ENCODE peak calls at places on chromosomes 11 and 22, in ten cellular contexts. R is ovary, V is neural progenitor cell, C is breast epithelium, D is psoas muscle, M is astrocyte, T is Peyer's patch, Q is sigmoid colon, P is tibial nerve, G is pancreas. L is an unnamed sample.
A peak's percentile ranks its signal among the peaks of the same experiment; 100 is the strongest.

GRCh38 chr22:42022162-42022847 is 23.7 kb downstream of the WBP2NL start:
- DNase-seq in R (no peak), V (no peak), C (no peak), D (no peak), M (no peak), T (no peak), Q (no peak), P (no peak), G (no peak), L (no peak)

GRCh38 chr22:39428597-39429071 is 28.2 kb upstream of the MGAT3 start:
- DNase-seq in R (no peak), V (peak; percentile 85), C (no peak), D (no peak), M (no peak), T (no peak), Q (no peak), P (no peak), G (no peak), L (no peak)

GRCh38 chr11:6315811-6316425 is 4.4 kb downstream of the CAVIN3 start:
- DNase-seq in R (peak; percentile 67), V (peak; percentile 90), C (peak; percentile 25), D (peak; percentile 72), M (peak; percentile 30), T (peak; percentile 62), Q (peak; percentile 83), P (peak; percentile 35), G (peak; percentile 76), L (peak; percentile 53)

GRCh38 chr11:13972958-13973357 is 10.4 kb downstream of the SPON1 start:
- DNase-seq in R (no peak), V (no peak), C (no peak), D (no peak), M (no peak), T (no peak), Q (no peak), P (no peak), G (no peak), L (no peak)

GRCh38 chr11:27420217-27420616 is 52.4 kb downstream of the LGR4 start:
- DNase-seq in R (no peak), V (no peak), C (no peak), D (no peak), M (no peak), T (no peak), Q (no peak), P (no peak), G (no peak), L (no peak)

GRCh38 chr11:15258433-15259350 is 144.0 kb downstream of the INSC start:
- DNase-seq in R (no peak), V (peak; percentile 37), C (no peak), D (no peak), M (peak; percentile 33), T (no peak), Q (no peak), P (no peak), G (no peak), L (no peak)

GRCh38 chr11:45959851-45960250 is 37.4 kb downstream of the LARGE2 start:
- DNase-seq in R (no peak), V (no peak), C (no peak), D (no peak), M (peak; percentile 80), T (no peak), Q (no peak), P (no peak), G (no peak), L (no peak)

GRCh38 chr11:100680070-100680469 is 7.0 kb upstream of the ARHGAP42 start:
- DNase-seq in R (no peak), V (no peak), C (no peak), D (no peak), M (no peak), T (no peak), Q (no peak), P (no peak), G (no peak), L (no peak)

GRCh38 chr11:121450424-121450823 is 1.7 kb upstream of the SORL1 start:
- DNase-seq in R (no peak), V (no peak), C (no peak), D (no peak), M (no peak), T (no peak), Q (no peak), P (no peak), G (no peak), L (no peak)

GRCh38 chr11:36130401-36130800 is 158.8 kb downstream of the COMMD9 start:
- DNase-seq in R (no peak), V (no peak), C (no peak), D (no peak), M (no peak), T (no peak), Q (no peak), P (no peak), G (no peak), L (no peak)

GRCh38 chr11:65133724-65134123 is 595 bp downstream of the SYVN1 start:
- DNase-seq in R (peak; percentile 70), V (no peak), C (no peak), D (peak; percentile 84), M (no peak), T (peak; percentile 50), Q (peak; percentile 76), P (no peak), G (no peak), L (no peak)

GRCh38 chr22:40462195-40462988 is 92.0 kb downstream of the SGSM3 start:
- DNase-seq in R (no peak), V (no peak), C (no peak), D (no peak), M (no peak), T (peak; percentile 60), Q (no peak), P (no peak), G (no peak), L (no peak)

GRCh38 chr22:19361501-19362103 is 69.9 kb downstream of the HIRA start:
- DNase-seq in R (no peak), V (no peak), C (no peak), D (no peak), M (no peak), T (peak; percentile 74), Q (no peak), P (no peak), G (no peak), L (no peak)

DNA sequence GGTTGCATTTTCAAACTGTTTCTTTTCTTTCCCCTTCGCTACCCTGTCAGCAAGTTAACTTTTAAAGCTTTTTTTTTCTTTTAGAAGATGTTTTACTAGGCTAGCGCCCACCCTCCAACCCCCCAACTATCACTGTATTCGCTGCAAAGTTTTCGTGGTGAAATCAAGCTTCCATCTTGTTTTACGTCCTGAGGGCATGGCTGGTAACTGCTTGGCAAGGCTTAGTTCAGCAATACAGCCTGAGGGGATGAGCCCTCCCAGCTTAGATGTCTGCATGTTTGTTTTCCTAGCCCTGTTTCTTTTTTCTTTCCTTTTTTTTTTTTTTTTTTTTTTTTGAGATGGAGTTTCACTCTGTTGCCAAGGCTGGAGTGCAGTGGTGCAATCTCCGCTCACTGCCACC is 1359.2 kb downstream of the LRRC4C start:
- DNase-seq in R (no peak), V (no peak), C (no peak), D (no peak), M (no peak), T (no peak), Q (no peak), P (no peak), G (no peak), L (no peak)
- TF ChIP-seq CTCF in R (no peak), V (no peak), C (no peak), D (no peak), M (no peak), T (no peak), Q (no peak), P (no peak), G (no peak), L (no peak)

DNA sequence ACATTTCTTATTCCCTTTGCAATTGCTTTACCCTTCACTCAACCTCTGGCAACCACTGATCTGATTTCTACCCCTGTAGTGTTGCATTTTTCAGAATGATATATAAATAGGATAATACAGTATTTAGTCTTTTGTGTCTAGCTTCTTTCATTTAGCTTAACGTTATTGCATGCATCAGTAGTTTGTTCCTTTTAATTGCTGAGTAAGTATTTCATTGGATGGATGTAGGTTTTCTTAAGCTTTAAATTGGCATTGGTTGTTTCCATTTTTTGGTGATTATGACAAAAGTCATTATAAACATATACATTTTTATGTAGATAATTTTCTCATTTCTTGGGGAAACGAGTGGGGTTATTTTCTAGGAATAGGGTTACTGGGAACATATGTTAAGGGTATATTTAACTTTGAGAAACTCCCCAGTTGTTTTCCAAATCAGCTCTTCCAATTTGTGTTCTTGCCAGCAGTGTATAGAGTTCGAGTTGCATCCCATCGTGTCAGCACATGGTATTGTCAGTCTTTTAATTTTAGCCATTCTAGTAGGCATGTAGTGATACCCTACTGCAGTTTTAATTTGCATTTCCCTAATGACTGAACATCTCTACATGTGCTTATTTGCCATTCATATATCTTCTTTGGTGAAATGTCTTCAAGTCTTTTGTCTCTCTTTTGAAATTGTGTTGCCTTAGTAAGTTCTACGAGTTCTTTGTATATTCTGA is 60.3 kb downstream of the DDX10 start:
- DNase-seq in R (no peak), V (no peak), C (no peak), D (no peak), M (no peak), T (no peak), Q (no peak), P (no peak), G (no peak), L (no peak)
- H3K4me1 ChIP-seq in R (peaks cover 1% of the 10 kb centered on the region), V (no peaks in the 10 kb centered on the region), C (no peaks in the 10 kb centered on the region), D (no peaks in the 10 kb centered on the region), M (peaks cover 7% of the 10 kb centered on the region), T (no peaks in the 10 kb centered on the region), Q (no peaks in the 10 kb centered on the region), P (no peaks in the 10 kb centered on the region), G (no peaks in the 10 kb centered on the region), L (no peaks in the 10 kb centered on the region)

DNA sequence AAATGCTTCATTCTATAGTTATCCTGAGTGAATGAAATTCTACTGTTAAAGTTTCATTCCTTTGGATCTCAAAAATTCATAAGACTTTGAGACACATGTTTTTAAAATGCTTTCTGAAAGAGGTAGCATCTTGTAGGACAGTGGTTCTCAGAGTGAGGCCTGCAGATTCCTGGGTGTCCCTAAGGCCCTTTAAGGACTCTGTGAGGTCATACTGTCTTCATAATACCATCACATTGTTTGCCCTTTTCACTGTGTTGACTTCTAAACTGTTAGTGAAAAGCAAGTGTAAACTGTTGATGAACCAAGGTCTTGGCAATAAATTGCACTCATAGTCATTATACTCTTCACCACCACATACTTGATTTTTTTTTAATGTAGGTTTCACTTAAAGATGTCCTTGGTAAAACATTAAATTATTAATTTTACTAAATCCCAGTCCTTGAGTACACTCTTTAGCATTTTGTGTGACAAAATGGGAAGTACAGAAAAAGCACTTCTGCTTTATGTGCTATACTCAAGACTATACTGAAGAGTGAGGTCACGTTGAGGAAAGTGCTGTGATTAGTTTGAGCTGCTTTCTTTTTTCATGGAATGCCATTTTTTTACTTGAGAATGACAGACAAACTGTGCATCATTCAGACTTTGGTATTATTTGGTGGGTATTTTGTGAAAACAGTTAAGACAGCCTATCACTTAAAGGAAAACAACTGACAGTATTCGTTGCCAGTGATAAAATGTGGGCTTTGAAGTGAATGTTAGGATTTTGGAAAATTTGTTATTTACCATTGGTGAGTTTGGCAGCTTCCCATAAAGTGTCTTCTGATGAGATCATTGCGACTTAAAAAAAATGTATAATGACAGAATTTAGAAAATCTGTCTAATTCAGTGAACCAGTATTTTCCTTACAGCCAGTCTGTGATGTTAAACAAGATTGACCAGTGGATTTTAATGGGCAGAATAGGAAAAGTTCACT is 61.1 kb downstream of the SPECC1L start:
- DNase-seq in R (no peak), V (no peak), C (no peak), D (no peak), M (peak; percentile 35), T (no peak), Q (no peak), P (no peak), G (no peak), L (no peak)
- H3K27ac ChIP-seq in R (no peak overlapping the region), V (no peak overlapping the region), C (no peak overlapping the region), D (no peak overlapping the region), M (peak overlapping the region; percentile 5), T (no peak overlapping the region), Q (no peak overlapping the region), P (no peak overlapping the region), G (no peak overlapping the region), L (no peak overlapping the region)

GRCh38 chr11:114308689-114309089 is 12.5 kb downstream of the NNMT start:
- DNase-seq in R (no peak), V (no peak), C (peak; percentile 72), D (no peak), M (peak; percentile 59), T (no peak), Q (no peak), P (no peak), G (no peak), L (peak; percentile 42)
- TF ChIP-seq CTCF in R (no peak), V (no peak), C (no peak), D (no peak), M (no peak), T (no peak), Q (no peak), P (no peak), G (no peak), L (no peak)